ENCODE peak calls at places on chromosomes 5 and 9, in eight cellular contexts. One of them, this sample, is unnamed. For H3K9me3, the result is how much of the 10 kb centered on the place peaks cover.

GRCh38 chr9:82597225-82598158 is 465.4 kb downstream of the RASEF start:
- DNase-seq in kidney: no peak
- DNase-seq in small intestine: peak
- DNase-seq in tibial artery: no peak
- DNase-seq in H9: no peak
- DNase-seq in PC-9: no peak
- DNase-seq in left ventricle myocardium inferior: no peak
- DNase-seq in Peyer's patch: no peak
- DNase-seq in this sample: no peak

GRCh38 chr9:75552941-75553340 is 337.5 kb upstream of the PCSK5 start:
- DNase-seq in Peyer's patch: no peak
- DNase-seq in tibial artery: no peak
- DNase-seq in left ventricle myocardium inferior: no peak
- DNase-seq in PC-9: no peak
- DNase-seq in small intestine: no peak
- DNase-seq in kidney: no peak
- DNase-seq in H9: no peak
- DNase-seq in this sample: no peak

GRCh38 chr5:113250341-113250953 is 184.3 kb downstream of the TSSK1B start:
- DNase-seq in left ventricle myocardium inferior: peak
- DNase-seq in kidney: peak
- DNase-seq in small intestine: no peak
- DNase-seq in H9: no peak
- DNase-seq in Peyer's patch: no peak
- DNase-seq in tibial artery: no peak
- DNase-seq in PC-9: no peak
- DNase-seq in this sample: peak

GRCh38 chr9:87336407-87336806 is 161.3 kb upstream of the DAPK1 start:
- DNase-seq in kidney: no peak
- DNase-seq in tibial artery: no peak
- DNase-seq in H9: no peak
- DNase-seq in left ventricle myocardium inferior: no peak
- DNase-seq in PC-9: no peak
- DNase-seq in small intestine: no peak
- DNase-seq in Peyer's patch: no peak
- DNase-seq in this sample: peak

GRCh38 chr5:13957032-13957645 is 12.7 kb upstream of the DNAH5 start:
- DNase-seq in small intestine: peak
- DNase-seq in left ventricle myocardium inferior: no peak
- DNase-seq in Peyer's patch: no peak
- DNase-seq in PC-9: no peak
- DNase-seq in tibial artery: no peak
- DNase-seq in kidney: no peak
- DNase-seq in H9: no peak
- DNase-seq in this sample: peak

GRCh38 chr5:58849995-58850667 is 267.3 kb downstream of the RAB3C start:
- DNase-seq in PC-9: peak
- DNase-seq in left ventricle myocardium inferior: no peak
- DNase-seq in tibial artery: no peak
- DNase-seq in Peyer's patch: no peak
- DNase-seq in kidney: no peak
- DNase-seq in H9: no peak
- DNase-seq in small intestine: peak
- DNase-seq in this sample: peak

GRCh38 chr9:133537257-133537656 is 2.8 kb downstream of the ADAMTSL2 start:
- DNase-seq in tibial artery: no peak
- DNase-seq in Peyer's patch: no peak
- DNase-seq in small intestine: no peak
- DNase-seq in PC-9: no peak
- DNase-seq in kidney: no peak
- DNase-seq in left ventricle myocardium inferior: no peak
- DNase-seq in H9: no peak
- DNase-seq in this sample: no peak

GRCh38 chr9:129567842-129568559 is 52.9 kb downstream of the C9orf50 start:
- DNase-seq in small intestine: no peak
- DNase-seq in tibial artery: peak
- DNase-seq in left ventricle myocardium inferior: no peak
- DNase-seq in kidney: peak
- DNase-seq in Peyer's patch: no peak
- DNase-seq in H9: peak
- DNase-seq in PC-9: peak
- DNase-seq in this sample: peak

GRCh38 chr9:12933957-12934356 is 159.1 kb downstream of the LURAP1L start:
- DNase-seq in left ventricle myocardium inferior: no peak
- DNase-seq in PC-9: peak
- DNase-seq in kidney: no peak
- DNase-seq in H9: no peak
- DNase-seq in small intestine: no peak
- DNase-seq in Peyer's patch: no peak
- DNase-seq in tibial artery: no peak
- DNase-seq in this sample: no peak

GRCh38 chr5:76483433-76483832 is 80.3 kb downstream of the IQGAP2 start:
- DNase-seq in PC-9: no peak
- DNase-seq in left ventricle myocardium inferior: no peak
- DNase-seq in small intestine: no peak
- DNase-seq in kidney: no peak
- DNase-seq in H9: peak
- DNase-seq in tibial artery: no peak
- DNase-seq in Peyer's patch: no peak
- DNase-seq in this sample: no peak

GRCh38 chr5:62068554-62068953 is 237.5 kb upstream of the KIF2A start:
- DNase-seq in PC-9: no peak
- DNase-seq in kidney: no peak
- DNase-seq in H9: no peak
- DNase-seq in tibial artery: no peak
- DNase-seq in Peyer's patch: no peak
- DNase-seq in small intestine: no peak
- DNase-seq in left ventricle myocardium inferior: no peak
- DNase-seq in this sample: no peak

GRCh38 chr9:29806941-29807625 is 2233.8 kb upstream of the C9orf72 start:
- DNase-seq in tibial artery: no peak
- DNase-seq in Peyer's patch: no peak
- DNase-seq in kidney: no peak
- DNase-seq in H9: no peak
- DNase-seq in PC-9: no peak
- DNase-seq in small intestine: no peak
- DNase-seq in left ventricle myocardium inferior: no peak
- DNase-seq in this sample: no peak

GRCh38 chr9:127163409-127163808 is 41.0 kb upstream of the ANGPTL2 start:
- DNase-seq in H9: peak
- DNase-seq in kidney: peak
- DNase-seq in left ventricle myocardium inferior: no peak
- DNase-seq in Peyer's patch: no peak
- DNase-seq in PC-9: no peak
- DNase-seq in tibial artery: no peak
- DNase-seq in small intestine: peak
- DNase-seq in this sample: no peak

GRCh38 chr9:127165096-127165495 is 42.7 kb upstream of the ANGPTL2 start:
- DNase-seq in small intestine: no peak
- DNase-seq in Peyer's patch: no peak
- DNase-seq in H9: no peak
- DNase-seq in left ventricle myocardium inferior: no peak
- DNase-seq in PC-9: no peak
- DNase-seq in kidney: peak
- DNase-seq in tibial artery: peak
- DNase-seq in this sample: no peak

GRCh38 chr9:127161081-127161621 is 38.7 kb upstream of the ANGPTL2 start:
- DNase-seq in small intestine: no peak
- DNase-seq in PC-9: no peak
- DNase-seq in kidney: peak
- DNase-seq in tibial artery: peak
- DNase-seq in Peyer's patch: no peak
- DNase-seq in left ventricle myocardium inferior: no peak
- DNase-seq in H9: peak
- DNase-seq in this sample: no peak

GRCh38 chr9:127162046-127162445 is 39.6 kb upstream of the ANGPTL2 start:
- DNase-seq in kidney: peak
- DNase-seq in left ventricle myocardium inferior: no peak
- DNase-seq in tibial artery: peak
- DNase-seq in PC-9: peak
- DNase-seq in small intestine: no peak
- DNase-seq in Peyer's patch: no peak
- DNase-seq in H9: no peak
- DNase-seq in this sample: no peak

DNA sequence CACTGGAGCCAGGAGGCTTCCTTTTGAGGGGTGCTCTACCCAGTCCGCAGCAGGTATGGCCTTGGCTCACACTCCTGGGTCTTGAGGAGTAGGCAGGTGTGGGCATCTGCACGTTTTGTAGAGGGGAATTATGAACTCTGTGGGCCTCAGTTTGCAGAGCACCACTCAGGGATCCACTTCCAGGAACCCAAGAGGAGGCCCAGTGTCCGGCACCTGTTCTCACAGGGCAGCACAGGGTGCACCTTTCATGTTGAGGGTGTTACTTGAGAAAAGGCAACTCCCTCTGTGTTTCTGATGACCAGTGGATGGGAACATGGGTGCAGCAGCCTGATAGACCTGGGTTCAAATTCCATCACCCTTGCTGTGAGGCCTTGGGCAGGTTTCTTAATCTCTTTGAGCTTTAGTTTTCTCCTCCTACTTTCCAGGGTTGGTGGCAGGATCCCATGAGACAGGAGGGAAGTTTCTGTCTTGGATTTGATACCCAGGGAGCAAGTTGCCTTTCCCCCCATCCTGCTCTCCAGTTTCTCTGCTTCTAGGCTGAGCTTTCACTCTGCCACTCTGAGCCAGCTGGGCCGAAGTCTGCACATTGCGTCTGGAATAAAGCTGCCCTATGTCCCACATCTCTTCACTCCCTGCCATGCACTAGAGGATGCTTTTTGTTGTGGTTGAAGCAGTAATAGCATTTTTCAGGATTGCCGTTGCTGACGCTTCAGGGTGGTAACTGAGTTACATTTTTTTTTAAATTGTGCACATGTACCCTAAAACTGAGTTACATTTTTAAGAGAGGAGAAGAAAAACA is 40.3 kb upstream of the ANGPTL2 start:
- DNase-seq in small intestine: peak
- DNase-seq in Peyer's patch: no peak
- DNase-seq in tibial artery: peak
- DNase-seq in kidney: peak
- DNase-seq in PC-9: no peak
- DNase-seq in H9: peak
- DNase-seq in left ventricle myocardium inferior: no peak
- DNase-seq in this sample: no peak
- H3K9me3 ChIP-seq in small intestine: under half
- H3K9me3 ChIP-seq in Peyer's patch: under half
- H3K9me3 ChIP-seq in tibial artery: under half
- H3K9me3 ChIP-seq in kidney: under half
- H3K9me3 ChIP-seq in PC-9: under half
- H3K9me3 ChIP-seq in H9: under half
- H3K9me3 ChIP-seq in left ventricle myocardium inferior: under half
- H3K9me3 ChIP-seq in this sample: under half

DNA sequence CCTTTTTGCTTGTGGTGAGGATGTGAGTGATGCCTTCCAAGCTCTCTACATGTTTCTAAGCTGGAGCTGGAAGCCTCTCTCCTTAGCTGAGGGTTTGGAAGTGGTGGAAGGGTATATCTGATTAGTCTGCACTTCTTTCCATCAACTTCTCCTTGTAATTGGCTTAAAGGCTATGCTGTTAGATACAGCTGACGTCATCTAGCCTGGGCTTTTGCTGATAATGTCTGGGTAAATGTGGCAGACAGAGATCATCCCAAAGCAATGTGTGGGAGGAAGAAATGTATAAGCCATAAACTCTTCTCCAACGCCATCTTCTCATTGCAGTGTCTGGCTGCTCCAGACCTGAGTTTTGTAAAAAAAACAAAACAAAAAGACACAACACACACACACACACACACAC is 29.3 kb downstream of the ZNF354C start:
- DNase-seq in Peyer's patch: no peak
- DNase-seq in kidney: no peak
- DNase-seq in small intestine: no peak
- DNase-seq in PC-9: no peak
- DNase-seq in H9: no peak
- DNase-seq in tibial artery: no peak
- DNase-seq in left ventricle myocardium inferior: no peak
- DNase-seq in this sample: no peak
- H3K9me3 ChIP-seq in Peyer's patch: half or more
- H3K9me3 ChIP-seq in kidney: under half
- H3K9me3 ChIP-seq in small intestine: under half
- H3K9me3 ChIP-seq in PC-9: under half
- H3K9me3 ChIP-seq in H9: half or more
- H3K9me3 ChIP-seq in tibial artery: half or more
- H3K9me3 ChIP-seq in left ventricle myocardium inferior: half or more
- H3K9me3 ChIP-seq in this sample: under half

DNA sequence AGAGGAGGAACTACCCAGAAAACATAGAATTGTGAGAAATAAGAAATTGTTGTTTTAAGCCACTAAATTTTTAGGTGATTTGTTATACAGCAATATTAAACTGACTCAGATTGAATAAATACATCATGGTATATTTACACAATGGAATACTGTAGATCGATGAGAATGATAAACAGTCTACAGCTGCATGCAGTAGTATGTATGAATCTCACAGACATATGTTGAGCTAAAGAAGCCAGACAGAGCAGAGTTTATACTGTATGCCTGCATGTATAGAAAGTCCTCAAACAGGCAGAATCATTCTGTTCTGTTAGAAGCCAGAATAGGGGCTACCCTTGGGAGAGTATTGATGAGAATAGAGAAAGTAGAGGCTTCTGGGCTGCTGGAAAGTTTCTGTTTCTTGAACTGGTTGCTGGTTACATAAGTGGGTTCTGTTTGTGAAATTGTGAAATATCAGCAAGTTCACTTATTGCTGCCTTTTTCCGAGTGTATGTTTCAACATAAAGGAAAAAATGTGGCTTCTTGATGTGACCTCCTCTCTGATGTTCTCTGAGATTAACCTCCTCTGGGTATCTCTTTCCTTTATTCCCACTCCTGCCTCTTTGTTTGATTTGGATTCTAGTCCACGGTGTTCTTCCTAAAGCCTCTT is 9.6 kb downstream of the KIAA1958 start:
- DNase-seq in tibial artery: no peak
- DNase-seq in left ventricle myocardium inferior: no peak
- DNase-seq in PC-9: no peak
- DNase-seq in H9: no peak
- DNase-seq in small intestine: no peak
- DNase-seq in Peyer's patch: no peak
- DNase-seq in kidney: no peak
- DNase-seq in this sample: no peak
- H3K9me3 ChIP-seq in tibial artery: under half
- H3K9me3 ChIP-seq in left ventricle myocardium inferior: under half
- H3K9me3 ChIP-seq in PC-9: under half
- H3K9me3 ChIP-seq in H9: under half
- H3K9me3 ChIP-seq in small intestine: under half
- H3K9me3 ChIP-seq in Peyer's patch: under half
- H3K9me3 ChIP-seq in kidney: under half
- H3K9me3 ChIP-seq in this sample: under half

DNA sequence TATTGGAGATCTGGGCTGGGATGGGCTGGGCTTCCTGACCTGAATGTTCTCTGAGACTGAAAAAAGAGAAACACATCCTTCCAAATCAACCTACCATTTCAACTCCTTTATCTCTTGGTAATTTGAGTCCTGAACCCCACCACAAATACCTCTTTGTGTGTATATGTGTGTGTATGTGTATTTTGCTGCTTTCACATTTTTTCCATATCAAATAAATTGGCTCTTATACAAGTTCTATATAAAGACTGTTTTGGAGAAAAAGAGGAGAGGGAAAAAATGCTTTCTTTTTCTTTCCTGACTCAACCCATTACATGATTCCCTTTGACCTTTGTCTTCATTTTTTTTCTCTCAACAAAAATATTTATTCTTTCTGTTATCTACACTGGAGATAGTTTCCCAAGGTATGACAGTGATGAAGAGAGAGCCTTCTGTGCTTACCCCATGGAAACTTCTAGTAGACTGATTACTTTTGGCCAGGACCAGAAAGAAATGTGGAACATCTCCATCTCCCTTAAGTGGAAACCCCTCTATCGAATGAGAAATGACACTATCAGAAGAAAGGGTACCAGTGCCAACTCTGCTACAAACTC is 85.3 kb downstream of the PAPPA start:
- DNase-seq in kidney: no peak
- DNase-seq in Peyer's patch: no peak
- DNase-seq in left ventricle myocardium inferior: no peak
- DNase-seq in H9: no peak
- DNase-seq in tibial artery: no peak
- DNase-seq in small intestine: no peak
- DNase-seq in PC-9: no peak
- DNase-seq in this sample: no peak
- H3K9me3 ChIP-seq in kidney: under half
- H3K9me3 ChIP-seq in Peyer's patch: under half
- H3K9me3 ChIP-seq in left ventricle myocardium inferior: under half
- H3K9me3 ChIP-seq in H9: under half
- H3K9me3 ChIP-seq in tibial artery: under half
- H3K9me3 ChIP-seq in small intestine: under half
- H3K9me3 ChIP-seq in PC-9: under half
- H3K9me3 ChIP-seq in this sample: under half